ENCODE peak calls at places on chromosomes 13 and 19, in ten cellular contexts. Q, F, L, N, E, X, T, J, K and A are unnamed samples.

GRCh38 chr19:51364200-51365106 is 1.7 kb downstream of the ETFB start:
- DNase-seq in T (no peak), K (no peak), J (no peak), F (peak), E (peak), Q (no peak), L (no peak), N (no peak), X (no peak), A (no peak)

GRCh38 chr19:39138221-39139211 is 12.9 kb downstream of the PAK4 start:
- DNase-seq in X (no peak), J (no peak), T (no peak), F (no peak), K (no peak), E (no peak), Q (no peak), L (no peak), N (no peak), A (no peak)

GRCh38 chr13:39259371-39259770 is 221.1 kb downstream of the NHLRC3 start:
- DNase-seq in E (no peak), J (no peak), X (no peak), N (no peak), L (no peak), K (no peak), Q (no peak), F (no peak), T (no peak), A (no peak)

GRCh38 chr13:42658019-42658418 is 84.1 kb downstream of the TNFSF11 start:
- DNase-seq in T (no peak), L (no peak), F (no peak), E (no peak), J (no peak), Q (no peak), N (no peak), X (no peak), K (no peak), A (no peak)

GRCh38 chr13:35744566-35745203 is 268.2 kb upstream of the MAB21L1 start:
- DNase-seq in F (peak), J (no peak), L (no peak), K (no peak), Q (no peak), E (no peak), N (no peak), X (no peak), T (no peak), A (no peak)

GRCh38 chr19:10861118-10861651 is 10.2 kb upstream of the CARM1 start:
- DNase-seq in J (no peak), F (peak), T (no peak), K (no peak), L (no peak), Q (no peak), E (no peak), N (no peak), X (peak), A (no peak)

GRCh38 chr19:10431943-10432735 is 11.8 kb downstream of the PDE4A start:
- DNase-seq in E (no peak), Q (no peak), F (peak), L (peak), X (peak), J (no peak), K (no peak), N (no peak), T (no peak), A (no peak)

GRCh38 chr13:111156421-111156820 is 41.3 kb downstream of the ARHGEF7 start:
- DNase-seq in Q (no peak), N (no peak), E (peak), X (no peak), L (no peak), J (no peak), T (no peak), K (no peak), F (peak), A (no peak)

GRCh38 chr13:48402325-48402962 is 10.5 kb downstream of the LPAR6 start:
- DNase-seq in N (no peak), T (no peak), E (no peak), J (no peak), Q (no peak), F (no peak), L (no peak), X (no peak), K (no peak), A (no peak)

GRCh38 chr19:3039641-3040077 is 10.6 kb upstream of the TLE2 start:
- DNase-seq in Q (no peak), J (no peak), F (no peak), T (no peak), X (peak), E (no peak), L (no peak), N (no peak), K (no peak), A (no peak)

GRCh38 chr19:4914736-4915501 is 5.6 kb downstream of the UHRF1 start:
- DNase-seq in F (peak), T (no peak), L (peak), Q (no peak), N (no peak), X (no peak), E (peak), J (no peak), K (no peak), A (peak)

GRCh38 chr13:50089633-50090032 is 74.4 kb downstream of the KCNRG start:
- DNase-seq in E (no peak), T (no peak), K (no peak), Q (no peak), L (no peak), J (no peak), X (no peak), N (no peak), F (no peak), A (no peak)

GRCh38 chr13:94196426-94196825 is 283.1 kb downstream of the DCT start:
- DNase-seq in N (no peak), K (no peak), F (peak), Q (no peak), E (no peak), X (no peak), L (no peak), J (no peak), T (no peak), A (no peak)

GRCh38 chr13:85657942-85658341 is 141.3 kb downstream of the SLITRK6 start:
- DNase-seq in K (no peak), J (no peak), X (no peak), Q (no peak), F (no peak), E (no peak), L (no peak), N (no peak), T (peak), A (no peak)

GRCh38 chr19:11964496-11964857 is 363 bp upstream of the ZNF763 start:
- DNase-seq in F (no peak), E (no peak), Q (no peak), T (no peak), X (peak), L (no peak), K (peak), J (no peak), N (no peak), A (peak)